ENCODE peak calls at places on chromosomes 16 and 17, in seven cellular contexts. J, H, G, Z, R, M and T are unnamed samples.

GRCh38 chr16:30142672-30143346 is 19.8 kb upstream of the MAPK3 start:
- DNase-seq in G (no peak), R (peak), J (no peak), M (no peak), Z (no peak), H (no peak), T (no peak)

GRCh38 chr16:88640520-88641247 is 2.3 kb downstream of the IL17C start:
- DNase-seq in R (no peak), J (no peak), H (no peak), Z (no peak), G (no peak), M (no peak), T (no peak)

GRCh38 chr17:28646039-28646754 is 1.2 kb upstream of the BLTP2 start:
- DNase-seq in Z (no peak), R (peak), G (no peak), M (no peak), H (no peak), J (no peak), T (no peak)

GRCh38 chr17:57902117-57902799 is 52.4 kb upstream of the MRPS23 start:
- DNase-seq in H (no peak), Z (no peak), R (no peak), M (no peak), G (peak), J (peak), T (no peak)

GRCh38 chr17:54903375-54903774 is 2.7 kb downstream of the TOM1L1 start:
- DNase-seq in G (no peak), R (peak), J (no peak), M (no peak), Z (no peak), H (no peak), T (no peak)

GRCh38 chr17:38691154-38691553 is 13.9 kb upstream of the MLLT6 start:
- DNase-seq in R (no peak), G (no peak), J (no peak), M (no peak), Z (no peak), H (no peak), T (no peak)

GRCh38 chr16:50991006-50991405 is 160.1 kb downstream of the SALL1 start:
- DNase-seq in H (no peak), G (no peak), J (no peak), R (no peak), Z (no peak), M (no peak), T (no peak)

GRCh38 chr17:40598021-40598927 is 33.0 kb upstream of the CCR7 start:
- DNase-seq in J (no peak), M (no peak), R (no peak), Z (no peak), G (no peak), H (no peak), T (no peak)

GRCh38 chr17:78925662-78926555 is 722 bp upstream of the TIMP2 start:
- DNase-seq in Z (peak), H (peak), M (peak), R (no peak), G (no peak), J (peak), T (peak)

GRCh38 chr17:43766413-43767052 is 7.9 kb upstream of the SOST start:
- DNase-seq in R (peak), Z (no peak), J (peak), H (no peak), M (no peak), G (peak), T (peak)

GRCh38 chr16:3576211-3576610 is 992 bp downstream of the NLRC3 start:
- DNase-seq in H (no peak), R (no peak), J (no peak), Z (no peak), G (no peak), M (no peak), T (no peak)

GRCh38 chr16:86494565-86495356 is 15.6 kb upstream of the FOXF1 start:
- DNase-seq in R (no peak), H (no peak), J (no peak), Z (no peak), G (no peak), M (no peak), T (no peak)

GRCh38 chr17:6789146-6789545 is 13.1 kb downstream of the FBXO39 start:
- DNase-seq in M (no peak), G (no peak), J (no peak), Z (no peak), R (no peak), H (no peak), T (no peak)

GRCh38 chr17:17497065-17497844 is 1.1 kb upstream of the RASD1 start:
- DNase-seq in J (no peak), H (no peak), R (no peak), G (no peak), M (no peak), Z (no peak), T (no peak)

GRCh38 chr16:69852815-69853214 is 90.7 kb downstream of the WWP2 start:
- DNase-seq in G (no peak), R (no peak), M (no peak), J (no peak), Z (no peak), H (no peak), T (no peak)

GRCh38 chr16:86995456-86995855 is 321.7 kb downstream of the C16orf95 start:
- DNase-seq in H (no peak), Z (no peak), J (no peak), G (no peak), R (no peak), M (no peak), T (no peak)

GRCh38 chr17:27462714-27463113 is 6.5 kb downstream of the KSR1 start:
- DNase-seq in H (no peak), M (no peak), J (no peak), G (no peak), R (no peak), Z (no peak), T (no peak)

GRCh38 chr16:86651823-86652222 is 73.5 kb downstream of the FOXL1 start:
- DNase-seq in H (no peak), G (no peak), M (no peak), Z (no peak), R (no peak), J (no peak), T (no peak)

GRCh38 chr16:72202014-72202413 is 30.1 kb upstream of the PMFBP1 start:
- DNase-seq in G (no peak), H (no peak), R (no peak), J (peak), Z (no peak), M (no peak), T (no peak)

GRCh38 chr17:64146418-64147109 is 16.6 kb upstream of the ERN1 start:
- DNase-seq in J (peak), Z (peak), H (no peak), G (peak), R (peak), M (no peak), T (peak)

GRCh38 chr16:66741131-66741900 is 10.1 kb downstream of the DYNC1LI2 start:
- DNase-seq in H (peak), J (peak), Z (peak), G (no peak), M (peak), R (peak), T (peak)

GRCh38 chr17:81923302-81924260 is 4.0 kb downstream of the MAFG start:
- DNase-seq in G (no peak), R (peak), J (peak), H (peak), M (peak), Z (no peak), T (no peak)

GRCh38 chr17:29136998-29137730 is 43.0 kb downstream of the MYO18A start:
- DNase-seq in G (no peak), R (no peak), M (no peak), Z (no peak), H (peak), J (peak), T (no peak)

GRCh38 chr17:62804822-62805221 is 3.3 kb downstream of the MARCHF10 start:
- DNase-seq in R (no peak), M (no peak), J (peak), Z (no peak), G (no peak), H (peak), T (no peak)

GRCh38 chr17:34999456-34999855 is 19.1 kb downstream of the LIG3 start:
- DNase-seq in H (no peak), M (no peak), R (no peak), G (no peak), J (no peak), Z (no peak), T (no peak)

GRCh38 chr16:24002619-24003018 is 166.8 kb downstream of the PRKCB start:
- DNase-seq in R (no peak), Z (no peak), M (no peak), J (no peak), H (no peak), G (no peak), T (no peak)

GRCh38 chr17:61946359-61946758 is 18.6 kb upstream of the INTS2 start:
- DNase-seq in M (no peak), H (no peak), G (no peak), J (no peak), R (no peak), Z (no peak), T (no peak)

GRCh38 chr17:60969500-60970037 is 291.9 kb downstream of the BCAS3 start:
- DNase-seq in Z (no peak), M (no peak), G (no peak), H (no peak), R (no peak), J (no peak), T (no peak)

GRCh38 chr16:58461056-58461455 is 38.9 kb upstream of the NDRG4 start:
- DNase-seq in M (no peak), G (no peak), Z (no peak), R (no peak), J (no peak), H (no peak), T (no peak)

GRCh38 chr16:65229191-65229662 is 107.4 kb upstream of the CDH11 start:
- DNase-seq in Z (no peak), R (no peak), G (no peak), H (no peak), M (peak), J (peak), T (no peak)

GRCh38 chr17:11639736-11640510 is 41.7 kb downstream of the DNAH9 start:
- DNase-seq in J (no peak), H (no peak), Z (no peak), M (no peak), G (no peak), R (no peak), T (no peak)

GRCh38 chr16:16029431-16030011 is 80.1 kb downstream of the ABCC1 start:
- DNase-seq in J (no peak), R (no peak), M (no peak), Z (no peak), H (no peak), G (no peak), T (no peak)

GRCh38 chr17:83150369-83151055 is 71.1 kb downstream of the METRNL start:
- DNase-seq in M (no peak), Z (no peak), G (no peak), H (no peak), J (no peak), R (no peak), T (no peak)

GRCh38 chr17:78889525-78889924 is 13.5 kb downstream of the CEP295NL start:
- DNase-seq in G (no peak), H (no peak), J (no peak), R (no peak), Z (no peak), M (no peak), T (no peak)